ENCODE peak calls at places on chromosomes 6 and 20, in seven cellular contexts. L, F, J, K, H, W and S are unnamed samples.

GRCh38 chr20:57900226-57900905 is 190.6 kb upstream of the PMEPA1 start:
- DNase-seq in L (no peak), F (no peak), J (no peak), K (no peak), H (no peak), W (no peak), S (no peak)

GRCh38 chr6:91718198-91718597 is 1131.3 kb upstream of the MAP3K7 start:
- DNase-seq in L (peak; percentile 20), F (no peak), J (no peak), K (no peak), H (no peak), W (no peak), S (no peak)

GRCh38 chr6:158924499-158925455 is 75.2 kb downstream of the RSPH3 start:
- DNase-seq in L (no peak), F (no peak), J (no peak), K (no peak), H (no peak), W (no peak), S (no peak)

GRCh38 chr20:61611401-61611800 is 359.3 kb downstream of the CDH4 start:
- DNase-seq in L (no peak), F (no peak), J (no peak), K (no peak), H (no peak), W (no peak), S (no peak)

GRCh38 chr6:122930252-122931180 is 65.5 kb upstream of the CLVS2 start:
- DNase-seq in L (peak; percentile 58), F (no peak), J (no peak), K (no peak), H (no peak), W (no peak), S (no peak)

GRCh38 chr6:166529571-166529970 is 56.9 kb downstream of the RAMACL start:
- DNase-seq in L (no peak), F (no peak), J (no peak), K (no peak), H (no peak), W (peak; percentile 74), S (no peak)

GRCh38 chr20:16475225-16475624 is 98.0 kb downstream of the KIF16B start:
- DNase-seq in L (no peak), F (no peak), J (no peak), K (peak; percentile 54), H (no peak), W (peak; percentile 72), S (no peak)

GRCh38 chr6:106684011-106684410 is 54.6 kb downstream of the QRSL1 start:
- DNase-seq in L (no peak), F (no peak), J (no peak), K (no peak), H (no peak), W (no peak), S (no peak)

GRCh38 chr6:33414592-33415271 is 3.2 kb downstream of the CUTA start:
- DNase-seq in L (no peak), F (no peak), J (no peak), K (peak; percentile 19), H (no peak), W (no peak), S (no peak)

GRCh38 chr6:124955108-124955851 is 7.0 kb upstream of the RNF217 start:
- DNase-seq in L (no peak), F (no peak), J (no peak), K (peak; percentile 60), H (no peak), W (no peak), S (no peak)

GRCh38 chr6:148240463-148240845 is 102.2 kb upstream of the SASH1 start:
- DNase-seq in L (no peak), F (no peak), J (no peak), K (peak; percentile 87), H (no peak), W (peak; percentile 86), S (no peak)

GRCh38 chr20:61268024-61268423 is 16.0 kb downstream of the CDH4 start:
- DNase-seq in L (no peak), F (no peak), J (no peak), K (no peak), H (no peak), W (no peak), S (no peak)

GRCh38 chr6:138517635-138518034 is 18.3 kb upstream of the NHSL1 start:
- DNase-seq in L (peak; percentile 74), F (no peak), J (peak; percentile 46), K (peak; percentile 40), H (peak; percentile 63), W (peak; percentile 43), S (no peak)

GRCh38 chr6:124560836-124561585 is 401.2 kb upstream of the RNF217 start:
- DNase-seq in L (no peak), F (no peak), J (no peak), K (no peak), H (no peak), W (no peak), S (no peak)

GRCh38 chr6:142207265-142207877 is 60.3 kb downstream of the VTA1 start:
- DNase-seq in L (peak; percentile 22), F (peak; percentile 46), J (peak; percentile 55), K (peak; percentile 81), H (peak; percentile 30), W (peak; percentile 64), S (no peak)

GRCh38 chr20:916125-916799 is at the start of gene ANGPT4:
- DNase-seq in L (no peak), F (no peak), J (no peak), K (no peak), H (no peak), W (no peak), S (no peak)

GRCh38 chr6:91487729-91488392 is 901.0 kb upstream of the MAP3K7 start:
- DNase-seq in L (no peak), F (no peak), J (no peak), K (no peak), H (no peak), W (no peak), S (no peak)

GRCh38 chr20:10982692-10983091 is 308.9 kb upstream of the JAG1 start:
- DNase-seq in L (no peak), F (no peak), J (no peak), K (peak; percentile 91), H (no peak), W (peak; percentile 94), S (no peak)

DNA sequence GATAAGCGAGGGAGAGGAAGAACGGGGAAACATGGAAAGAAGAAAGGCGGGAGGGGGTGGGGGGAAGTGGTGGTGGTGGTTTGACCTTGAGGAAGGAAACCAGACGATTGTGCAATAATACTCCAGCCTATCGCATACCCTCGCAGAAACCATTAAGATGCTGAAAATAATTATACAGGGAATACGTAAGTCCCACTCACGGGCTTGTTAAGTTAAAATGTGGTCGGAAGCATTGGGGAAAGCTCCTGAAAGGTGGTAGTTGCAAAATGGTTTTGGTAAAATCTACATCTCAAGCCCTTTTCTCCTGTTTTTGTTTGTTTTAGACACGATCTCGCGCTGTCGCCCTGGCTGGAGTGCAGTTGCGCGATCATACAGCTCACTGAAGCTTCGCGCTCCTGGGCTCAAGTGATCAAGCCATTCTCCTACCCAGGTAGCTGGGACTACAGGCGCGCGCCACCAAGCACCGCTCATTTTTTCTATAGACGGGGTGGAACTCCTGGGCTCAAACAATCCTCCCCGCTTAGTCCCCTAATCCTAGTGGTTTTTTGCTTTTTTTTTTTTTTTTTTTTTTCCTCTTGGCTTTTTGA is 128.9 kb upstream of the ZNF184 start:
- DNase-seq in L (peak; percentile 61), F (no peak), J (no peak), K (no peak), H (no peak), W (no peak), S (no peak)
- H3K4me3 ChIP-seq in L (peak overlapping the region; percentile 57), F (no peak overlapping the region), J (no peak overlapping the region), K (peak overlapping the region; percentile 17), H (no peak overlapping the region), W (peak overlapping the region; percentile 10), S (no peak overlapping the region)

GRCh38 chr6:98828210-98828798 is 6.1 kb upstream of the POU3F2 start:
- DNase-seq in L (no peak), F (no peak), J (no peak), K (no peak), H (no peak), W (no peak), S (no peak)

GRCh38 chr6:98824907-98825601 is 9.3 kb upstream of the POU3F2 start:
- DNase-seq in L (no peak), F (no peak), J (no peak), K (no peak), H (no peak), W (no peak), S (no peak)

GRCh38 chr6:98828991-98829411 is 5.4 kb upstream of the POU3F2 start:
- DNase-seq in L (no peak), F (no peak), J (no peak), K (no peak), H (no peak), W (no peak), S (no peak)

GRCh38 chr6:98825602-98826230 is 8.7 kb upstream of the POU3F2 start:
- DNase-seq in L (no peak), F (no peak), J (no peak), K (no peak), H (no peak), W (no peak), S (no peak)

DNA sequence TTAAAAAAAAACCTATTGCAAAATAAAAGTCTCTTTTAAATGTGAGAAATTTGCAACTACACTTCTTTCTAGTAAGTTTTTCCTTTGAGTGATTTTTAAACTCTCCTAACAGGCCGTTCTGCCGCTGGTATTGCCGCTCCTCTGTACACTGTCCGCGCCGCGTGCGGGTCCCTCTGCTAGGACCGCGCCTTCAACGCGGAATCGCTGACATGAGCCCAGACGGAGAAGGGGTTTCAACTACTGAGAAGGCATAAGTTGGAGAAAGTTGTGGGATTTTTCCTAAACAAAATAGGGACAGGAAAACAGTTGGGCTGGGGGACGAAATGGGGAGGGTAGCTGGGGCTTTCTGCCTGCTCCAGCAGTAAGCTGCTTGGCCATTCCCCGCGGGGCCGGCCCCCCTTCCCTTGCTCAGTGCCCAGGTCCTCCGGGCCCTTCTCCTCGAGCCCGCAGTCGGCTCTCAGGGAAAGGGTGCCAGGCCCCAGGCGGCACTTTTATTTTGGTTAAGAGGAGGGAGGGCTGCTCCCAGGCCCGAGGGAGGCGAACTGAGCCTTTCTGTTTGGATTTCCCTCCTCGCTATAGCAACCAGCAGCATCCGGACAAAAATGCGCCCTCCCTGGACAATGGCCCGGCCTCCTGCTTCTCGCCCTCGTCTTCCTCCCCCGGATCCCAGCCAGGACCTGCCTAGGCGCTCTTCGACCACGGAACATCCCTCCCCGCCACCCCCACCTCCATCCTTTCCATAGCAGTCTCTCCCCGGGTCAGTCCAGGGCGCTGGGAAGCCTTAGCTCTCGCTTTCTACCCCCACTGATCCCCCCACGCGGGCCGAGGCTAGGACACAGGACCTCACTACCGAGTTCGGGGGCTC is 6.8 kb upstream of the POU3F2 start:
- DNase-seq in L (no peak), F (no peak), J (no peak), K (peak; percentile 17), H (no peak), W (no peak), S (no peak)
- TF ChIP-seq CTCF in L (no peak), F (no peak), J (no peak), K (no peak), H (no peak), W (no peak), S (no peak)

GRCh38 chr6:10398439-10399218 is 16.2 kb downstream of the TFAP2A start:
- DNase-seq in L (no peak), F (no peak), J (no peak), K (no peak), H (no peak), W (no peak), S (no peak)
- H3K4me3 ChIP-seq in L (no peak overlapping the region), F (no peak overlapping the region), J (no peak overlapping the region), K (no peak overlapping the region), H (no peak overlapping the region), W (no peak overlapping the region), S (no peak overlapping the region)

DNA sequence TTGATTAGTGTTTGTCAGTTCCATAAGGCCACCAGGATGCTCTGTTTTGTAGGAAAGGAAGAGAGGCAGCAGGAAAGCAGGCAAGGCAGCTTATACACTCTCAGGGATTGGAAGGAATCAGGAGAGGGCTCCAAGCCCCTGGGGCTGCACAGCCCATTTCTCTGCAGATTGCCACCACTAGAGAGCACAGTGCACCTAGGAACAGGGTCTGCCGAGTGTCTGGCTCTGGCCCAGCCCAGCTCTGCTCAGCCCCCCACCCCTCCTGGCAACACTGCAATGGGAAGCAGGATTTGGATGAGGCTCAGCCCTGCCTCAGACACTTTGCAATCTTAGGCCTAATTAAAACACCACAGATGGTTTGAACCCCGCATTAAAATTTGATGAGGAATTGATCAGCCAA is 252.6 kb downstream of the DHX35 start:
- DNase-seq in L (no peak), F (no peak), J (no peak), K (no peak), H (no peak), W (no peak), S (no peak)
- TF ChIP-seq CTCF in L (no peak), F (no peak), J (no peak), K (no peak), H (no peak), W (no peak), S (no peak)